ENCODE peak calls at places on chromosomes 2 and 18, in four cellular contexts. P is IMR-90, W is K562, K is GM12878. Z is an unnamed sample.

GRCh38 chr2:86249176-86249842 is 50.1 kb downstream of the MRPL35 start:
- DNase-seq in P (peak; percentile 79), W (peak; percentile 14), K (no peak), Z (no peak)

GRCh38 chr2:155412599-155412998 is 714.1 kb downstream of the KCNJ3 start:
- DNase-seq in P (no peak), W (no peak), K (peak; percentile 41), Z (no peak)

GRCh38 chr2:124248366-124248765 is 223.3 kb downstream of the CNTNAP5 start:
- DNase-seq in P (no peak), W (no peak), K (no peak), Z (no peak)

GRCh38 chr2:39736593-39736992 is 42.5 kb downstream of the THUMPD2 start:
- DNase-seq in P (peak; percentile 95), W (no peak), K (no peak), Z (no peak)

GRCh38 chr2:156394033-156394741 is 42.0 kb upstream of the GPD2 start:
- DNase-seq in P (no peak), W (no peak), K (no peak), Z (no peak)

GRCh38 chr2:166494140-166494544 is at the start of gene SCN7A:
- DNase-seq in P (peak; percentile 81), W (peak; percentile 68), K (no peak), Z (no peak)

GRCh38 chr2:221567231-221567760 is 4.8 kb downstream of the EPHA4 start:
- DNase-seq in P (no peak), W (no peak), K (no peak), Z (no peak)

GRCh38 chr2:636649-637405 is 40.4 kb downstream of the TMEM18 start:
- DNase-seq in P (peak; percentile 31), W (peak; percentile 68), K (no peak), Z (peak; percentile 53)

GRCh38 chr2:16404551-16405300 is 260.9 kb downstream of the CYRIA start:
- DNase-seq in P (no peak), W (no peak), K (no peak), Z (no peak)

GRCh38 chr2:120066708-120067547 is 54.1 kb downstream of the EPB41L5 start:
- DNase-seq in P (peak; percentile 66), W (no peak), K (no peak), Z (peak; percentile 21)

GRCh38 chr2:120305296-120305695 is 40.6 kb upstream of the INHBB start:
- DNase-seq in P (no peak), W (peak; percentile 58), K (no peak), Z (no peak)

GRCh38 chr2:9554841-9555337 is 741 bp downstream of the ADAM17 start:
- DNase-seq in P (peak; percentile 88), W (peak; percentile 71), K (no peak), Z (peak; percentile 79)

GRCh38 chr2:212484563-212485080 is 54.0 kb downstream of the ERBB4 start:
- DNase-seq in P (no peak), W (no peak), K (no peak), Z (no peak)

GRCh38 chr2:209298601-209299000 is 125.2 kb upstream of the MAP2 start:
- DNase-seq in P (no peak), W (no peak), K (no peak), Z (no peak)

GRCh38 chr2:62894966-62895631 is 155.5 kb upstream of the OTX1 start:
- DNase-seq in P (no peak), W (no peak), K (no peak), Z (no peak)
- TF ChIP-seq FOS in P (no peak), W (no peak), K (no peak), Z (no peak)

GRCh38 chr18:39835303-39836030 is 2119.6 kb upstream of the PIK3C3 start:
- DNase-seq in P (peak; percentile 2), W (no peak), K (no peak), Z (no peak)
- TF ChIP-seq FOS in P (no peak), W (no peak), K (no peak), Z (no peak)

GRCh38 chr2:157875720-157876065 is 437 bp downstream of the ACVR1 start:
- DNase-seq in P (no peak), W (peak; percentile 76), K (no peak), Z (peak; percentile 43)
- TF ChIP-seq FOS in P (no peak), W (no peak), K (no peak), Z (no peak)

GRCh38 chr2:74894261-74895030 is 60.5 kb downstream of the HK2 start:
- DNase-seq in P (peak; percentile 78), W (no peak), K (no peak), Z (no peak)
- TF ChIP-seq FOS in P (no peak), W (no peak), K (no peak), Z (peak; percentile 50)

GRCh38 chr2:214545881-214546280 is 135.0 kb downstream of the VWC2L start:
- DNase-seq in P (peak; percentile 35), W (no peak), K (no peak), Z (no peak)

GRCh38 chr2:214549946-214550345 is 139.1 kb downstream of the VWC2L start:
- DNase-seq in P (peak; percentile 4), W (no peak), K (no peak), Z (no peak)

GRCh38 chr2:214547931-214548330 is 137.1 kb downstream of the VWC2L start:
- DNase-seq in P (no peak), W (no peak), K (no peak), Z (no peak)

GRCh38 chr2:214550774-214551173 is 139.9 kb downstream of the VWC2L start:
- DNase-seq in P (peak; percentile 18), W (no peak), K (no peak), Z (no peak)
- TF ChIP-seq FOS in P (no peak), W (no peak), K (no peak), Z (no peak)

GRCh38 chr2:231218356-231218755 is 19.9 kb downstream of the ARMC9 start:
- DNase-seq in P (no peak), W (no peak), K (no peak), Z (no peak)

GRCh38 chr2:231211461-231211860 is 13.0 kb downstream of the ARMC9 start:
- DNase-seq in P (no peak), W (no peak), K (no peak), Z (no peak)

GRCh38 chr2:231207734-231208133 is 9.3 kb downstream of the ARMC9 start:
- DNase-seq in P (no peak), W (no peak), K (no peak), Z (no peak)

GRCh38 chr2:231213931-231214642 is 15.7 kb downstream of the ARMC9 start:
- DNase-seq in P (no peak), W (no peak), K (no peak), Z (no peak)

DNA sequence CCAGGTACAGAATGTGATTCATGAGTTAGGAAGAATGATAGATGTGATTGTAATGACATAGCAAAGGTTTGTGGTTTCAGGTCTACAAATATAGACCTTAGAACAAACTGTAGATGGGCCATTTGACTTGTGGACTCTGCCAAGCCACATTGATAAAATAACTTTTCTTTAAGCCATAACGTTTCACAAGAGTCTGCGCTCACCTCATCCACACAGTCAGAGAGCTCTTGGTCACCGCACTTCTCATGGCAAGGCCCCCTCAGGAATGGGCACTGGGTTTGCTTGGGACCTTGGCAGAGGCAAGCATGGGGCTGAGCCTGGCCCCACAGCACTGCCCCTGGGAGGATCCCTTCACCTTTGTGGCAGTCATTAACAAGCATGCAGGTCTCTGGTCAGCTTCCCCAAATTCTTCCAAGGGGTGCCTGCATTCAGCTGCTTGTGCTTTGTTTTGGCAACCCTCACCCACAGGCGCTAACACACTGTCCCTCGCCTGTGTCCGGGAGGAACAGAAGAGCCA is 14.0 kb downstream of the ARMC9 start:
- DNase-seq in P (peak; percentile 38), W (no peak), K (no peak), Z (no peak)
- TF ChIP-seq FOS in P (no peak), W (no peak), K (no peak), Z (no peak)

GRCh38 chr2:57868619-57869139 is 177.9 kb upstream of the VRK2 start:
- DNase-seq in P (no peak), W (no peak), K (no peak), Z (no peak)

GRCh38 chr2:57862727-57863126 is 183.9 kb upstream of the VRK2 start:
- DNase-seq in P (no peak), W (no peak), K (no peak), Z (no peak)

GRCh38 chr2:57867730-57868129 is 178.9 kb upstream of the VRK2 start:
- DNase-seq in P (no peak), W (no peak), K (no peak), Z (no peak)

GRCh38 chr2:57862153-57862552 is 184.5 kb upstream of the VRK2 start:
- DNase-seq in P (no peak), W (no peak), K (no peak), Z (no peak)

DNA sequence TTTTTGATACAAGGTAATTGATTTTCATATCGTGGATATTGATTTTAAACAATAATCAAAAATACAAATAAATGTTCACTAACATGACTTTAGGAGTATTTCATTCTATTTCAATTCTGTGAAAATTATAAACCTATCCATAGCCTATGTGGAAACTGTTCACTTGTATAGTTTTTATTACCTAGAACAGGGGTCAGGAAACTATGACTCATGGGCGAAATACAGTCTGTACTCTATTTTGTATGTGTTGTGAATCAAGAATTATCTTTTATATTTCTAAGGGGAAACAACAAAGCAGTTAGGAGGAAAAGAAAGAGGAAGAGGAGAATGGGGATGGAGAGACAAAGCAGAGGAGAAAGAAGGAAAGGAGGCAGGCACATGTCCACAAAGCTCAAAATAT is 181.7 kb upstream of the VRK2 start:
- DNase-seq in P (no peak), W (no peak), K (no peak), Z (peak; percentile 55)
- TF ChIP-seq FOS in P (no peak), W (no peak), K (no peak), Z (peak; percentile 64)

GRCh38 chr2:177295479-177295878 is 31.0 kb upstream of the NFE2L2 start:
- DNase-seq in P (peak; percentile 79), W (no peak), K (no peak), Z (peak; percentile 37)

GRCh38 chr2:177298191-177298590 is 33.7 kb upstream of the NFE2L2 start:
- DNase-seq in P (no peak), W (no peak), K (no peak), Z (no peak)

GRCh38 chr2:177291701-177292100 is 27.2 kb upstream of the NFE2L2 start:
- DNase-seq in P (no peak), W (no peak), K (no peak), Z (no peak)

DNA sequence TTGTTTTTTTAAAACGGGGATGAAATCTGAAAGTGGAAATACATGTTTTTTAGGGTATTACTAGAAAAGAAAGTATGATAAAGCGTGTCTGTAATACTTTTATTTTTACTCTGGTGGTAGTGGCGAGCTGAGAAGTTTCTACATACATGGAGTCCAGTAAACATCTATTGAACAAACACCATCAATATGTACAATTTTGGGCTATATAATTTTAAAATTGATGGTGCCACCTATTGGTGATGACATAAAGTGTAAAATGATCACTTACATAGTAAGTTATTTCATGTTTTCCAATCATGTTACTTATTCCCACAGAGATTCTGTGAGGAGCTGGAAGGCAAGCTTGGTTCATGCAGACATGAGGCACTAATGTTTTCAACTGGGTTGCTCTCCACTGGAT is 31.5 kb upstream of the NFE2L2 start:
- DNase-seq in P (peak; percentile 31), W (peak; percentile 43), K (no peak), Z (peak; percentile 67)
- TF ChIP-seq FOS in P (no peak), W (no peak), K (no peak), Z (no peak)

GRCh38 chr2:138059487-138059886 is 95.2 kb downstream of the HNMT start:
- DNase-seq in P (no peak), W (peak; percentile 71), K (no peak), Z (peak; percentile 1)
- TF ChIP-seq FOS in P (no peak), W (no peak), K (no peak), Z (no peak)